ENCODE peak calls at places on chromosome 16, in nine cellular contexts. C is fibroblast of mammary gland, M is transverse colon, S is lower leg skin, F is astrocyte of the spinal cord, X is GM23338, H is HCT116, E is heart left ventricle, Z is kidney. V is an unnamed sample.

GRCh38 chr16:80144191-80144590 is 396.6 kb upstream of the DYNLRB2 start:
- DNase-seq in Z (no peak), C (no peak), E (no peak), F (peak; percentile 44), M (no peak), X (no peak), H (no peak), S (no peak), V (peak; percentile 35)

GRCh38 chr16:25051446-25052160 is 36.4 kb upstream of the ARHGAP17 start:
- DNase-seq in F (peak; percentile 26), E (no peak), M (no peak), H (no peak), X (no peak), C (peak; percentile 82), Z (no peak), S (no peak), V (peak; percentile 68)

GRCh38 chr16:50597563-50598255 is 49.5 kb downstream of the NKD1 start:
- DNase-seq in F (no peak), C (no peak), E (no peak), Z (peak; percentile 49), M (no peak), X (no peak), S (no peak), H (no peak), V (no peak)

GRCh38 chr16:70331588-70332358 is 14.9 kb upstream of the DDX19A start:
- DNase-seq in H (no peak), C (peak; percentile 12), F (no peak), S (no peak), Z (peak; percentile 35), E (no peak), M (no peak), X (peak; percentile 48), V (peak; percentile 20)

GRCh38 chr16:53518550-53519416 is 15.8 kb upstream of the AKTIP start:
- DNase-seq in H (no peak), F (peak; percentile 23), Z (no peak), M (peak; percentile 71), E (peak; percentile 76), C (peak; percentile 53), X (no peak), S (peak; percentile 51), V (peak; percentile 65)

GRCh38 chr16:56828641-56829040 is 36.4 kb upstream of the SLC12A3 start:
- DNase-seq in C (no peak), H (no peak), E (no peak), X (no peak), F (no peak), S (no peak), M (no peak), Z (no peak), V (no peak)

GRCh38 chr16:20767577-20767976 is 3.8 kb downstream of the ACSM3 start:
- DNase-seq in M (no peak), Z (no peak), X (no peak), F (no peak), S (no peak), C (no peak), E (no peak), H (no peak), V (no peak)

GRCh38 chr16:56936950-56937349 is 5.0 kb downstream of the HERPUD1 start:
- DNase-seq in E (no peak), S (no peak), X (no peak), H (no peak), F (no peak), Z (no peak), C (no peak), M (no peak), V (no peak)

GRCh38 chr16:56930516-56931252 is 1.3 kb upstream of the HERPUD1 start:
- DNase-seq in M (peak; percentile 42), H (no peak), E (no peak), X (peak; percentile 47), C (no peak), Z (no peak), F (no peak), S (no peak), V (no peak)

GRCh38 chr16:51150159-51150893 is 744 bp downstream of the SALL1 start:
- DNase-seq in X (peak; percentile 57), Z (no peak), E (no peak), H (no peak), C (no peak), F (peak; percentile 32), M (no peak), S (no peak), V (no peak)

GRCh38 chr16:72860726-72861562 is 187.0 kb downstream of the ZFHX3 start:
- DNase-seq in H (no peak), C (no peak), M (no peak), F (no peak), S (no peak), X (no peak), Z (no peak), E (no peak), V (no peak)

GRCh38 chr16:17261197-17261858 is 209.4 kb downstream of the XYLT1 start:
- DNase-seq in E (no peak), C (no peak), M (peak; percentile 51), H (no peak), X (no peak), S (no peak), Z (no peak), F (no peak), V (no peak)

GRCh38 chr16:17080105-17080504 is 390.7 kb downstream of the XYLT1 start:
- DNase-seq in C (no peak), M (no peak), X (no peak), H (no peak), Z (no peak), E (no peak), F (no peak), S (no peak), V (no peak)

GRCh38 chr16:75068075-75068474 is 48.5 kb downstream of the LDHD start:
- DNase-seq in H (no peak), M (no peak), C (no peak), Z (no peak), X (no peak), F (no peak), S (no peak), E (no peak), V (no peak)

GRCh38 chr16:86882586-86883280 is 304.4 kb downstream of the FOXL1 start:
- DNase-seq in Z (no peak), F (peak; percentile 76), H (no peak), S (no peak), C (peak; percentile 88), X (no peak), M (no peak), E (peak; percentile 60), V (peak; percentile 73)

GRCh38 chr16:65809627-65810026 is 556.9 kb upstream of the CDH5 start:
- DNase-seq in X (no peak), Z (no peak), E (no peak), C (no peak), H (no peak), M (no peak), S (no peak), F (no peak), V (no peak)

DNA sequence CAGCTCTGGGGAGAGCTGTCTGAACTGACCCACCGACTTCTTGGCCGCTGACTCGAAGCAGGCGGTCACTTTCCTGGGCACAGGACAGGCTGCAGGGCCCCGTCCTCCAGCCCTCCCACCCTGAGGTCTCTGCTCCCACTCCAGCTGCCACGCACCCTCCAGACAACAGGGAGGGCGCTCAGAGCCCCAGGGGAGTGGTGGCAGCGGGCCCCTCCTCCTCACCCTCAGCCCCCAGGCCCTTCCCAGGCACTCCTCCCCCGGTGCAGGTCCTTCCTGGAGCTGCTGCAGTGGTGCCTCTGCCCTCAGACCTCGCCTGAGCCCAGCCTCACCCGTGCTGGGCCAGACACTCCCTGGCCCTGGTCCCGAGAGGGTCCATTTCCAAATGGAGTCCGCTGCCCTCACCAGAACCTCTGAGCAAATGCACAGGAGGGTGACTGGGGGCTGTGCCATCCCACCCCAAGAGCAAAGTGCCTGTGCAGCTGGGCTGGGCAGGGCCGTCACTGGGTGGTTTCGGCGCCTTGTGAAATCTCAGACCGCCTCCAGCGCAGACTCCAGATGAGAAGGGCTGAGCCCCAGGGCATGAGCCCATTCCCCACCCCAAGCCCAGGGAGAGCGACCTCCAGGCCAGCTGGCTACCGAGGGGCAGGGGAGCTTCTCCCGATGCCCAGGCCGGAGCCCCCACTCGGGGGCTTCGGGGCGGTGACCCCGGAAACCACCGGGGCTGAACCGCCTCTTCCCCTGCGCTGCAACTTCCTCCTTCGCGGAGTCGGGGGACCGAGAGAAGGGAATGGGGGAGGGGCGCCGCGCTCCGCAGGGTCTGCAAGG is 717 bp downstream of the CYBA start:
- DNase-seq in C (no peak), Z (peak; percentile 90), X (peak; percentile 64), E (peak; percentile 58), M (peak; percentile 65), S (no peak), H (no peak), F (no peak), V (peak; percentile 42)
- H3K4me3 ChIP-seq in C (peak overlapping the region; percentile 53), Z (peak overlapping the region; percentile 39), X (peak overlapping the region; percentile 96), E (peak overlapping the region; percentile 67), M (peak overlapping the region; percentile 53), S (peak overlapping the region; percentile 55), H (peak overlapping the region; percentile 99), F (peak overlapping the region; percentile 57), V (peak overlapping the region; percentile 70)

GRCh38 chr16:14464192-14464591 is 165.9 kb downstream of the PARN start:
- DNase-seq in S (no peak), F (no peak), Z (no peak), M (no peak), X (no peak), C (no peak), H (no peak), E (no peak), V (no peak)
- TF ChIP-seq CTCF in S (no peak), F (no peak), Z (no peak), M (no peak), X (no peak), C (no peak), H (no peak), E (no peak), V (no peak)

GRCh38 chr16:23692190-23692837 is 13.6 kb downstream of the PLK1 start:
- DNase-seq in H (no peak), M (no peak), Z (no peak), F (no peak), C (no peak), S (no peak), X (no peak), E (no peak), V (no peak)

GRCh38 chr16:23695756-23696155 is 17.1 kb downstream of the PLK1 start:
- DNase-seq in S (no peak), F (no peak), C (no peak), X (no peak), H (no peak), Z (no peak), E (no peak), M (no peak), V (no peak)

GRCh38 chr16:23691483-23692189 is 12.9 kb downstream of the PLK1 start:
- DNase-seq in E (no peak), S (no peak), F (peak; percentile 17), Z (no peak), X (peak; percentile 17), C (peak; percentile 23), M (no peak), H (no peak), V (peak; percentile 35)

GRCh38 chr16:23690771-23691482 is 12.2 kb downstream of the PLK1 start:
- DNase-seq in M (no peak), E (no peak), F (no peak), Z (no peak), H (no peak), C (no peak), S (no peak), X (no peak), V (no peak)

GRCh38 chr16:23694707-23695373 is 16.2 kb downstream of the PLK1 start:
- DNase-seq in S (no peak), X (peak; percentile 94), E (no peak), C (peak; percentile 33), Z (peak; percentile 78), F (peak; percentile 52), M (no peak), H (no peak), V (peak; percentile 67)
- H3K4me3 ChIP-seq in S (no peak overlapping the region), X (peak overlapping the region; percentile 63), E (no peak overlapping the region), C (peak overlapping the region; percentile 10), Z (no peak overlapping the region), F (peak overlapping the region; percentile 12), M (no peak overlapping the region), H (no peak overlapping the region), V (peak overlapping the region; percentile 55)

GRCh38 chr16:82133798-82134197 is 36.2 kb downstream of the MPHOSPH6 start:
- DNase-seq in X (no peak), Z (no peak), H (no peak), M (no peak), F (no peak), C (no peak), E (no peak), S (no peak), V (no peak)
- TF ChIP-seq CTCF in X (no peak), Z (no peak), H (no peak), M (no peak), F (no peak), C (no peak), E (no peak), S (no peak), V (no peak)